ENCODE peak calls at places on chromosomes 3 and 15, in seven cellular contexts. One of them, this sample, is unnamed.

GRCh38 chr3:27565201-27565827 is 81.1 kb upstream of the SLC4A7 start:
- DNase-seq in trophoblast cell: no peak
- DNase-seq in substantia nigra: no peak
- DNase-seq in lung: no peak
- DNase-seq in endothelial cell of umbilical vein: no peak
- DNase-seq in left ventricle myocardium inferior: no peak
- DNase-seq in right cardiac atrium: no peak
- DNase-seq in this sample: no peak

GRCh38 chr3:149783576-149783975 is 8.8 kb downstream of the ANKUB1 start:
- DNase-seq in trophoblast cell: no peak
- DNase-seq in substantia nigra: no peak
- DNase-seq in lung: no peak
- DNase-seq in endothelial cell of umbilical vein: peak
- DNase-seq in left ventricle myocardium inferior: no peak
- DNase-seq in right cardiac atrium: no peak
- DNase-seq in this sample: no peak

GRCh38 chr3:45011756-45012441 is 14.2 kb upstream of the CLEC3B start:
- DNase-seq in trophoblast cell: peak
- DNase-seq in substantia nigra: no peak
- DNase-seq in lung: peak
- DNase-seq in endothelial cell of umbilical vein: peak
- DNase-seq in left ventricle myocardium inferior: peak
- DNase-seq in right cardiac atrium: peak
- DNase-seq in this sample: no peak

GRCh38 chr3:193129607-193130006 is 111.4 kb upstream of the PLAAT1 start:
- DNase-seq in trophoblast cell: no peak
- DNase-seq in substantia nigra: no peak
- DNase-seq in lung: no peak
- DNase-seq in endothelial cell of umbilical vein: no peak
- DNase-seq in left ventricle myocardium inferior: no peak
- DNase-seq in right cardiac atrium: no peak
- DNase-seq in this sample: no peak

GRCh38 chr15:42890161-42890913 is 30.2 kb downstream of the TTBK2 start:
- DNase-seq in trophoblast cell: peak
- DNase-seq in substantia nigra: no peak
- DNase-seq in lung: no peak
- DNase-seq in endothelial cell of umbilical vein: peak
- DNase-seq in left ventricle myocardium inferior: no peak
- DNase-seq in right cardiac atrium: no peak
- DNase-seq in this sample: no peak

GRCh38 chr3:9862391-9863235 is 17.4 kb downstream of the CIDEC start:
- DNase-seq in trophoblast cell: peak
- DNase-seq in substantia nigra: no peak
- DNase-seq in lung: peak
- DNase-seq in endothelial cell of umbilical vein: peak
- DNase-seq in left ventricle myocardium inferior: peak
- DNase-seq in right cardiac atrium: peak
- DNase-seq in this sample: no peak

GRCh38 chr15:56804908-56805307 is 71.6 kb upstream of the ZNF280D start:
- DNase-seq in trophoblast cell: no peak
- DNase-seq in substantia nigra: no peak
- DNase-seq in lung: no peak
- DNase-seq in endothelial cell of umbilical vein: no peak
- DNase-seq in left ventricle myocardium inferior: no peak
- DNase-seq in right cardiac atrium: no peak
- DNase-seq in this sample: no peak

GRCh38 chr15:100690032-100690785 is 87.8 kb downstream of the ASB7 start:
- DNase-seq in trophoblast cell: no peak
- DNase-seq in substantia nigra: no peak
- DNase-seq in lung: no peak
- DNase-seq in endothelial cell of umbilical vein: no peak
- DNase-seq in left ventricle myocardium inferior: no peak
- DNase-seq in right cardiac atrium: peak
- DNase-seq in this sample: no peak

GRCh38 chr15:55221090-55222011 is 24.6 kb upstream of the RSL24D1 start:
- DNase-seq in trophoblast cell: peak
- DNase-seq in substantia nigra: no peak
- DNase-seq in lung: peak
- DNase-seq in endothelial cell of umbilical vein: peak
- DNase-seq in left ventricle myocardium inferior: no peak
- DNase-seq in right cardiac atrium: no peak
- DNase-seq in this sample: no peak

GRCh38 chr3:128483657-128484403 is 9.2 kb downstream of the GATA2 start:
- DNase-seq in trophoblast cell: no peak
- DNase-seq in substantia nigra: no peak
- DNase-seq in lung: no peak
- DNase-seq in endothelial cell of umbilical vein: peak
- DNase-seq in left ventricle myocardium inferior: no peak
- DNase-seq in right cardiac atrium: peak
- DNase-seq in this sample: no peak
- H3K27ac ChIP-seq in trophoblast cell: peak
- H3K27ac ChIP-seq in substantia nigra: no peak
- H3K27ac ChIP-seq in lung: peak
- H3K27ac ChIP-seq in endothelial cell of umbilical vein: peak
- H3K27ac ChIP-seq in left ventricle myocardium inferior: peak
- H3K27ac ChIP-seq in right cardiac atrium: peak
- H3K27ac ChIP-seq in this sample: no peak

GRCh38 chr3:187465503-187465902 is 97.3 kb downstream of the RTP4 start:
- DNase-seq in trophoblast cell: no peak
- DNase-seq in substantia nigra: no peak
- DNase-seq in lung: no peak
- DNase-seq in endothelial cell of umbilical vein: no peak
- DNase-seq in left ventricle myocardium inferior: no peak
- DNase-seq in right cardiac atrium: no peak
- DNase-seq in this sample: no peak

DNA sequence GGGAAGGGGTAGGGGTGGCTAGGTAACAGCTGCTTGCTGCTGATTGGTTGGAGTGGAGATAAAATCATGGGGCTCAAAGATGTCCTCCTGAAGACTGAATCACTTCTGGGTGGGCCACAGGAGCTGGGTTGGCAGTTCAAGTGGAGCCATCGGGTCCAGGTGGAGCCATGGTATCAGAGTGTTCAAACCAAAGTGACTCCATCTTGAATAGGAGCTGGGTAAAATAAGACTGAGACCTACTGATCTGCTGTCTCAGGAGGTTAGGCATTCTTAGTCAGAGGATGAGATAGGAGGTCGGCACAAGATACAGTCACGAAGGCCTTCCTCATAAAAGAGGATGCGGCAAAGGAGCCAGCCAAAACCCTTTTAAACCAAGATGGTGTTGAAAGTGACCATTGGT is 96.5 kb downstream of the RTP4 start:
- DNase-seq in trophoblast cell: no peak
- DNase-seq in substantia nigra: no peak
- DNase-seq in lung: no peak
- DNase-seq in endothelial cell of umbilical vein: no peak
- DNase-seq in left ventricle myocardium inferior: no peak
- DNase-seq in right cardiac atrium: no peak
- DNase-seq in this sample: no peak
- H3K27ac ChIP-seq in trophoblast cell: no peak
- H3K27ac ChIP-seq in substantia nigra: no peak
- H3K27ac ChIP-seq in lung: no peak
- H3K27ac ChIP-seq in endothelial cell of umbilical vein: no peak
- H3K27ac ChIP-seq in left ventricle myocardium inferior: no peak
- H3K27ac ChIP-seq in right cardiac atrium: no peak
- H3K27ac ChIP-seq in this sample: no peak

GRCh38 chr3:110774496-110775265 is 296.9 kb upstream of the NECTIN3 start:
- DNase-seq in trophoblast cell: no peak
- DNase-seq in substantia nigra: no peak
- DNase-seq in lung: no peak
- DNase-seq in endothelial cell of umbilical vein: peak
- DNase-seq in left ventricle myocardium inferior: no peak
- DNase-seq in right cardiac atrium: no peak
- DNase-seq in this sample: no peak

GRCh38 chr3:110783541-110783940 is 288.1 kb upstream of the NECTIN3 start:
- DNase-seq in trophoblast cell: no peak
- DNase-seq in substantia nigra: no peak
- DNase-seq in lung: no peak
- DNase-seq in endothelial cell of umbilical vein: no peak
- DNase-seq in left ventricle myocardium inferior: no peak
- DNase-seq in right cardiac atrium: no peak
- DNase-seq in this sample: no peak

GRCh38 chr3:110779581-110779980 is 292.0 kb upstream of the NECTIN3 start:
- DNase-seq in trophoblast cell: no peak
- DNase-seq in substantia nigra: no peak
- DNase-seq in lung: no peak
- DNase-seq in endothelial cell of umbilical vein: no peak
- DNase-seq in left ventricle myocardium inferior: no peak
- DNase-seq in right cardiac atrium: no peak
- DNase-seq in this sample: no peak
- H3K27ac ChIP-seq in trophoblast cell: no peak
- H3K27ac ChIP-seq in substantia nigra: no peak
- H3K27ac ChIP-seq in lung: no peak
- H3K27ac ChIP-seq in endothelial cell of umbilical vein: no peak
- H3K27ac ChIP-seq in left ventricle myocardium inferior: no peak
- H3K27ac ChIP-seq in right cardiac atrium: no peak
- H3K27ac ChIP-seq in this sample: no peak

DNA sequence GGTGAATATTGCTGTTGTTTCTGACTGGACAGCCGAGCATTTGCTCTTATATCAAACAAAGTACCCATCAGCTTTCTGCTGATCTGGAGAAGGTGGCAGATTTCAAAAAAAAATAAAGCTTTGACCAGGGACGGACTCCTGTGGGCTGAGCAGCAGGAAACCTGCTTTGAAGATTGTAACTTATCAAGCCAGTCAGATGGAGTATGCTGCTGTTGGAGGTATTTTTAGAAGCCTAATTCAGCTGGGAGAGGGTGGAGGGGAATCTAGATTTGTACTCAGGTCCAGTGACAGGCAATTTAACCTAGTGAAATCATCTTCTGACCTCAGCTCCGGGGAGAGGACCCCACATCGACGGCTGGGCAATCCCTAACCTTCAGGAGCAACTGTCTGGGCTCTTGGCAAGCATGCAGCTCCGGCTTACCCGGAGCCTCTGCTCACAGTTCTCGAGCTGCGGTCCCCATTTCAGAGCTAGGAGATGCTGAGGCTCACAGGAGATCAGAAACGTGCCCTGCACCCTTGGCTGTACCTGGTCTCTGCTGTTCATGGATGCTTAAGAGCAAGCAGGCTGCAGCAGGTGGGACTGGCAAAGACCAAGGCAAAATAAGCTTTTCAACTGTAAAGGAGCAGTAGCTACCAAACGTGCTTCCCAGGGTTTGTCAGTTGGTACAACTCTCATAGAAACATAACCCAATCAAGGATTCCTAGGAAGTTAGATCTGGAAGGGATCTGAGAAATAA is 89.3 kb upstream of the ST8SIA2 start:
- DNase-seq in trophoblast cell: no peak
- DNase-seq in substantia nigra: no peak
- DNase-seq in lung: no peak
- DNase-seq in endothelial cell of umbilical vein: no peak
- DNase-seq in left ventricle myocardium inferior: no peak
- DNase-seq in right cardiac atrium: no peak
- DNase-seq in this sample: no peak
- H3K27ac ChIP-seq in trophoblast cell: no peak
- H3K27ac ChIP-seq in substantia nigra: no peak
- H3K27ac ChIP-seq in lung: no peak
- H3K27ac ChIP-seq in endothelial cell of umbilical vein: no peak
- H3K27ac ChIP-seq in left ventricle myocardium inferior: no peak
- H3K27ac ChIP-seq in right cardiac atrium: no peak
- H3K27ac ChIP-seq in this sample: no peak

DNA sequence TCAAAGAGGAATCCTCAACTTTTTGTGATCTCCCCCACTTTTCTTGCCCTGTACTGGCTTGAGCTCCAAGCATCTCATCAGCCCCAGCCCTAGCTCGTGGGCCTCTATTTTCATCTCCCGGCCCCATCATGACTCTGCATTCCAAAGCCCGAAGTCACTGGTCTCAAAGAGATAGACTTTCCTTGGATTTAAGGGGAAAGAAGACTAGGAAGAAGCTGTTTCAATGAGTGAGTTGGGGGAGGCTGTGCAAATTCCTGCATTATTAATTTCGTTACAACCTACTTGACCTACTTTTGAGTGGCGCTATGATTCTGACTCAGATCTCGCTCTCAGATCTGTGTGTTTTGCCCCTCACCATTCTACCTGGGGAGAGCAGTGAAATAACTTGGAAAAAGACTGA is 266.6 kb upstream of the TBL1XR1 start:
- DNase-seq in trophoblast cell: no peak
- DNase-seq in substantia nigra: no peak
- DNase-seq in lung: no peak
- DNase-seq in endothelial cell of umbilical vein: no peak
- DNase-seq in left ventricle myocardium inferior: no peak
- DNase-seq in right cardiac atrium: no peak
- DNase-seq in this sample: no peak
- H3K27ac ChIP-seq in trophoblast cell: no peak
- H3K27ac ChIP-seq in substantia nigra: no peak
- H3K27ac ChIP-seq in lung: no peak
- H3K27ac ChIP-seq in endothelial cell of umbilical vein: no peak
- H3K27ac ChIP-seq in left ventricle myocardium inferior: no peak
- H3K27ac ChIP-seq in right cardiac atrium: peak
- H3K27ac ChIP-seq in this sample: no peak

DNA sequence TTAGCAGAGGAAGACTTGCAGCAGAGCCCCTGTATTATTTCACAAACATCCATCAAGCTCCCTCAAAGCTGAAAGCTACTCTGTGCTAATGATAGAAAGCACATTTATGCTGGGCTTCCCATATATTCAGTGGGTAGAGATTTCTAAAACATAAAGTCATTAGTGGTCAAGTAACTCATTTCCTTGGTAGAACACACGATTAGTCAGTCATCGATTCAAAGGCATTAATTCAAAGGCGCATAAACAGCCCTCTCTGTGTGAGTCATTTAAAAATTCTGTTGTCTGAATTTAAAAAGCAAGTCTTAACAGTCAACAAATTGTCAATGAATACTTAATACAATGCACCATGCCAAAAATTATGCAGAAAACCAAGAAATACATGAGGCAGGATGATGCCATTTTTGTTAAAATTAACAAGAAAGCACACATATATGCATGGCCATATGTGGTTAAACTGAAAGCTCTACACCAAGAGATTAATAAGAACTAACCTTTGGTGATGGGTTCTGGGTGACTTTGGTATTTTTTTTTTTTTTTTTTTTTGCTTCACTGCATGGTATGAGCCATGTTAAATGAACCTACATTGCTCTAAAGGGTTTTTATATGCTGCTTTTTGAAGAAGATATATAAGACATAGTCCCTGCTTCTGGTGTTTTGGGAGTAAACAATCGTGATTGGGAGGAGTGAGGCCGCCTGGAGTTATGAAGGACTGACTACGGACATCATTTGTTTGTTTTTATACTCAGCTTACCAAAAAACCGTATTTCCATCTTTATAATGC is 61.7 kb downstream of the LDHAL6B start:
- DNase-seq in trophoblast cell: no peak
- DNase-seq in substantia nigra: no peak
- DNase-seq in lung: no peak
- DNase-seq in endothelial cell of umbilical vein: peak
- DNase-seq in left ventricle myocardium inferior: no peak
- DNase-seq in right cardiac atrium: no peak
- DNase-seq in this sample: no peak
- H3K27ac ChIP-seq in trophoblast cell: no peak
- H3K27ac ChIP-seq in substantia nigra: peak
- H3K27ac ChIP-seq in lung: no peak
- H3K27ac ChIP-seq in endothelial cell of umbilical vein: peak
- H3K27ac ChIP-seq in left ventricle myocardium inferior: no peak
- H3K27ac ChIP-seq in right cardiac atrium: no peak
- H3K27ac ChIP-seq in this sample: no peak

GRCh38 chr3:71690222-71690821 is 34.9 kb downstream of the EIF4E3 start:
- DNase-seq in trophoblast cell: no peak
- DNase-seq in substantia nigra: no peak
- DNase-seq in lung: no peak
- DNase-seq in endothelial cell of umbilical vein: no peak
- DNase-seq in left ventricle myocardium inferior: no peak
- DNase-seq in right cardiac atrium: no peak
- DNase-seq in this sample: no peak
- H3K27ac ChIP-seq in trophoblast cell: peak
- H3K27ac ChIP-seq in substantia nigra: no peak
- H3K27ac ChIP-seq in lung: no peak
- H3K27ac ChIP-seq in endothelial cell of umbilical vein: no peak
- H3K27ac ChIP-seq in left ventricle myocardium inferior: peak
- H3K27ac ChIP-seq in right cardiac atrium: peak
- H3K27ac ChIP-seq in this sample: no peak